ENCODE peak calls at places on chromosome 12, in nine cellular contexts. J is Karpas-422; I is tibial artery; C is H1; O is left ventricle myocardium inferior; D is CD4-positive, CD25-positive, alpha-beta regulatory T cell; Y is hepatocyte; X is kidney; Z is lower lobe of right lung. P is an unnamed sample. For H3K4me1 and H3K36me3, the result is how much of the 10 kb centered on the place peaks cover.

GRCh38 chr12:11827096-11827841 is 177.8 kb downstream of the ETV6 start:
- DNase-seq in J (no peak), I (no peak), C (no peak), O (no peak), D (no peak), Y (peak), X (no peak), Z (no peak), P (no peak)

GRCh38 chr12:33547084-33547483 is 107.5 kb upstream of the SYT10 start:
- DNase-seq in J (no peak), I (no peak), C (no peak), O (no peak), D (no peak), Y (no peak), X (no peak), Z (no peak), P (no peak)

GRCh38 chr12:100666588-100666987 is 93.1 kb downstream of the GAS2L3 start:
- DNase-seq in J (no peak), I (no peak), C (no peak), O (no peak), D (no peak), Y (no peak), X (no peak), Z (no peak), P (no peak)

GRCh38 chr12:105355752-105356151 is 25.3 kb downstream of the C12orf75 start:
- DNase-seq in J (no peak), I (no peak), C (no peak), O (no peak), D (no peak), Y (no peak), X (no peak), Z (no peak), P (no peak)

GRCh38 chr12:131290255-131290959 is 336.7 kb downstream of the ADGRD1 start:
- DNase-seq in J (no peak), I (no peak), C (no peak), O (no peak), D (no peak), Y (no peak), X (peak), Z (no peak), P (no peak)

GRCh38 chr12:132827763-132828703 is 636 bp downstream of the GOLGA3 start:
- DNase-seq in J (peak), I (peak), C (no peak), O (no peak), D (no peak), Y (peak), X (peak), Z (peak), P (no peak)

GRCh38 chr12:90959538-90960139 is 4.7 kb upstream of the CCER1 start:
- DNase-seq in J (peak), I (no peak), C (no peak), O (no peak), D (peak), Y (peak), X (no peak), Z (no peak), P (no peak)

GRCh38 chr12:113899844-113900471 is 66.2 kb downstream of the RBM19 start:
- DNase-seq in J (no peak), I (no peak), C (no peak), O (no peak), D (no peak), Y (no peak), X (no peak), Z (no peak), P (no peak)

GRCh38 chr12:80754259-80754658 is 37.5 kb downstream of the MYF5 start:
- DNase-seq in J (no peak), I (no peak), C (no peak), O (no peak), D (no peak), Y (no peak), X (no peak), Z (no peak), P (no peak)

GRCh38 chr12:88228720-88229119 is 86.6 kb downstream of the TMTC3 start:
- DNase-seq in J (peak), I (no peak), C (no peak), O (no peak), D (no peak), Y (no peak), X (no peak), Z (no peak), P (no peak)

GRCh38 chr12:10919809-10920208 is 9.2 kb upstream of the PRH2 start:
- DNase-seq in J (no peak), I (no peak), C (no peak), O (no peak), D (no peak), Y (no peak), X (no peak), Z (no peak), P (no peak)

DNA sequence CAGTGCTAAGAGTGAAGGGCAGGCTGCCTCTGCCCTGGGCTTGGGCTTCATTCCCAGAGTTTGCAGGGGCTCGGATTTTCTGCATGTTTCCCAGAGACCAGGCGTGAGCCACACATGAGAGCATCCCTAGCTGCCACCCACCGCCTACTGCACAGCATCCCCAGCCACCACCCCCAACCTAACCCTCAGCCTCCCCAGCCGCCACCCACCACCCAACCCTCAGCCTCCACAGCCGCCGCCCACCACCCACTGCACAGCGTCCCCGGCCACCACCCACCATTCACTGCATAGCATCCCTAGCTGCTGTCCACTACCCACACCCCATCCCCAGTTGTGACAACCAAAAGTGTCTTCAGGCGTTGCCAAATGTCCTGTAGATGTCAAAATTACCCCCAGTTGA is 22.6 kb downstream of the FGF6 start:
- DNase-seq in J (no peak), I (no peak), C (no peak), O (no peak), D (no peak), Y (no peak), X (no peak), Z (no peak), P (no peak)
- H3K27ac ChIP-seq in J (no peak), I (no peak), C (no peak), O (no peak), D (no peak), Y (no peak), X (no peak), Z (no peak), P (no peak)

GRCh38 chr12:50151047-50151687 is 16.0 kb downstream of the CERS5 start:
- DNase-seq in J (no peak), I (no peak), C (no peak), O (no peak), D (no peak), Y (no peak), X (no peak), Z (no peak), P (no peak)

GRCh38 chr12:50149311-50149710 is 17.9 kb downstream of the CERS5 start:
- DNase-seq in J (no peak), I (no peak), C (no peak), O (no peak), D (no peak), Y (no peak), X (no peak), Z (no peak), P (no peak)

GRCh38 chr12:50142993-50143392 is 24.2 kb downstream of the CERS5 start:
- DNase-seq in J (no peak), I (no peak), C (no peak), O (no peak), D (no peak), Y (peak), X (no peak), Z (no peak), P (no peak)

GRCh38 chr12:50147281-50147680 is 19.9 kb downstream of the CERS5 start:
- DNase-seq in J (no peak), I (no peak), C (no peak), O (no peak), D (no peak), Y (no peak), X (no peak), Z (no peak), P (no peak)

GRCh38 chr12:50145439-50145838 is 21.7 kb downstream of the CERS5 start:
- DNase-seq in J (no peak), I (no peak), C (no peak), O (no peak), D (no peak), Y (no peak), X (no peak), Z (no peak), P (no peak)
- H3K4me1 ChIP-seq in J (under half), I (under half), C (under half), O (under half), D (under half), Y (under half), X (under half), Z (under half), P (under half)

GRCh38 chr12:122129131-122129530 is 44.9 kb downstream of the IL31 start:
- DNase-seq in J (no peak), I (no peak), C (no peak), O (no peak), D (no peak), Y (peak), X (no peak), Z (no peak), P (no peak)

GRCh38 chr12:122137229-122137628 is 36.8 kb downstream of the IL31 start:
- DNase-seq in J (peak), I (no peak), C (no peak), O (no peak), D (no peak), Y (no peak), X (no peak), Z (no peak), P (no peak)

GRCh38 chr12:122130150-122130549 is 43.9 kb downstream of the IL31 start:
- DNase-seq in J (no peak), I (no peak), C (no peak), O (no peak), D (no peak), Y (no peak), X (peak), Z (no peak), P (no peak)

GRCh38 chr12:122135437-122136031 is 38.5 kb downstream of the IL31 start:
- DNase-seq in J (no peak), I (no peak), C (no peak), O (no peak), D (no peak), Y (peak), X (peak), Z (no peak), P (no peak)

DNA sequence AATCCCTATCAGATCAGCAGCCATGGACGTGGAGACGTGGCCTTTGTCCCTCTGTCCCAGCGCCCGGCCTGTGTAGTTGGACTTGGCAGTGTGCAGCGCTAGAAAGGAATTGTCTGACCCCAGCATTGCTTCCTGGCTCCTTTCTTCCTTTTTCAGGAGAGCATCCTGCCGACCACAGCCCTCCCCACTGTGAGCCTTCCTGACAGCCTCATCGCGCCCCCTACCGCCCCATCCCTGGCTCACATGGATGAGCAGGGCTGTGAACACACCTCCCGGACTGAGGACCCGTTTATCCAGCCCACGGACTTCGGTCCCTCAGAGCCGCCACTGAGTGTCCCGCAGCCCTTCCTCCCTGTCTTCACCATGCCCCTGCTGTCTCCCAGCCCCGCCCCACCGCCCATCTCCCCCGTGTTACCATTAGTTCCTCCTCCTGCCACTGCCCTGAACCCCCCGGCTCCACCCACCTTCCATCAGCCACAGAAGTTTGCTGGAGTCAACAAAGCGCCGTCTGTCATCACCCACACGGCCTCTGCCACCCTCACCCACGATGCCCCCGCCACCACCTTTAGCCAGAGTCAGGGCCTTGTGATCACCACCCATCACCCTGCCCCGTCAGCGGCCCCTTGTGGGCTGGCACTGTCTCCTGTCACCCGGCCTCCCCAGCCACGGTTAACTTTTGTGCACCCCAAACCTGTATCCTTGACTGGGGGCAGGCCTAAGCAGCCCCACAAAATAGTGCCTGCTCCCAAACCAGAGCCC is 40.6 kb downstream of the IL31 start:
- DNase-seq in J (no peak), I (no peak), C (no peak), O (no peak), D (no peak), Y (no peak), X (no peak), Z (no peak), P (no peak)
- H3K36me3 ChIP-seq in J (under half), I (half or more), C (under half), O (half or more), D (half or more), Y (under half), X (under half), Z (half or more), P (under half)

GRCh38 chr12:109087250-109087649 is 6.0 kb downstream of the ALKBH2 start:
- DNase-seq in J (no peak), I (no peak), C (no peak), O (no peak), D (no peak), Y (no peak), X (peak), Z (no peak), P (no peak)
- H3K27ac ChIP-seq in J (no peak), I (no peak), C (no peak), O (peak), D (no peak), Y (no peak), X (no peak), Z (no peak), P (no peak)

GRCh38 chr12:31316964-31317363 is 9.0 kb downstream of the SINHCAF start:
- DNase-seq in J (no peak), I (no peak), C (no peak), O (no peak), D (no peak), Y (no peak), X (no peak), Z (no peak), P (no peak)

GRCh38 chr12:31315779-31316465 is 10.0 kb downstream of the SINHCAF start:
- DNase-seq in J (no peak), I (no peak), C (no peak), O (no peak), D (no peak), Y (no peak), X (no peak), Z (no peak), P (no peak)

GRCh38 chr12:31315089-31315725 is 10.7 kb downstream of the SINHCAF start:
- DNase-seq in J (no peak), I (no peak), C (no peak), O (no peak), D (no peak), Y (no peak), X (no peak), Z (no peak), P (no peak)

GRCh38 chr12:31318870-31319269 is 7.1 kb downstream of the SINHCAF start:
- DNase-seq in J (no peak), I (no peak), C (no peak), O (no peak), D (no peak), Y (no peak), X (no peak), Z (no peak), P (no peak)

DNA sequence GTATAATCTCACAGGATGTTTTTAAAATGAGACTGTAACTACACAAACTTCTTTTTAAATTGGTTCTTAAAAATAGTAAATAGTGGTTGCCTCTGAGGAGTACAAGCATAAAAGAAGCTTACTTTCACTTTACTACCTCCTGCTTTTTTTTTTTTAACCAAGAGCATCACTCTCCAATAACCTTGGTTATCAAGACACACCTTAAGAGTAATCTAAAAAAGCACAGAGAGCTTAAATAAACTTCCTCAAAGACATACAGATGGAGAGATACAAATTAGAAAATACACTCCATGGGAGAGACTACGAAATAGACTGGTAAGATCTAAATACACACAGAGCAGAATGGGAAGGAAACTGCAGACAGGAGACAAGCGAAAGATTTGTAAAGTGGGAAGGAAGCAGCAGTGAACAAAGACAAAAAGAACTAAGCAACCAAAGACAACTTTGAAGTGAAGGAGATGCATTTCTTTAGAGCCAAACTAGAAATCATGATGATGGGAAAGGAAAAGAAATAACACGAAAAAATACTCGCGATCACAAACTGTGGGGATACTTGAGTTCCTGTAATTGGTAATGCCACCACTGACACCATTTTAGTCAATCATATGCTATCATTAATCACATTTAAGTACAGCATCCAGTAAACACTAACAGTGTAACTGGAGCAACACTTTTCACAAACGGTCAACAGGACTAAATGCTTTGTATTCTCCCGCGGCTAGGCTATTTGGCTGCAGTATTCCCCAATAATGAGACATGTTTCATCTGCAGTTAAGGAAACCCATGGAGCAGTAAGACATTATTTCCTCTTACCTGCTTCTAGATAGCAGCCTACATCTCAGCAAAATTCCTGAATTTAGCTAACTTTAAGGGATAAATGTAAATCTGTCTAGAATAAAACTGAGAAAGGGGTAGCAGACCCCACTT is 8.2 kb downstream of the SINHCAF start:
- DNase-seq in J (no peak), I (no peak), C (no peak), O (no peak), D (peak), Y (no peak), X (no peak), Z (no peak), P (no peak)
- H3K4me1 ChIP-seq in J (half or more), I (under half), C (under half), O (under half), D (under half), Y (half or more), X (under half), Z (half or more), P (under half)

GRCh38 chr12:46360370-46360769 is 12.2 kb downstream of the SLC38A2 start:
- DNase-seq in J (no peak), I (no peak), C (no peak), O (no peak), D (no peak), Y (no peak), X (no peak), Z (no peak), P (no peak)

GRCh38 chr12:46360908-46361666 is 11.5 kb downstream of the SLC38A2 start:
- DNase-seq in J (no peak), I (no peak), C (no peak), O (no peak), D (no peak), Y (no peak), X (no peak), Z (no peak), P (no peak)

GRCh38 chr12:46358325-46358700 is 14.3 kb downstream of the SLC38A2 start:
- DNase-seq in J (no peak), I (no peak), C (no peak), O (no peak), D (no peak), Y (no peak), X (no peak), Z (no peak), P (no peak)

GRCh38 chr12:46358791-46359666 is 13.5 kb downstream of the SLC38A2 start:
- DNase-seq in J (no peak), I (no peak), C (no peak), O (no peak), D (no peak), Y (no peak), X (no peak), Z (no peak), P (no peak)

GRCh38 chr12:46359667-46360280 is 12.8 kb downstream of the SLC38A2 start:
- DNase-seq in J (no peak), I (no peak), C (no peak), O (no peak), D (no peak), Y (no peak), X (no peak), Z (no peak), P (no peak)
- H3K36me3 ChIP-seq in J (half or more), I (half or more), C (under half), O (half or more), D (half or more), Y (under half), X (under half), Z (half or more), P (under half)

GRCh38 chr12:6326316-6326959 is 15.4 kb downstream of the TNFRSF1A start:
- DNase-seq in J (peak), I (no peak), C (no peak), O (peak), D (no peak), Y (peak), X (no peak), Z (no peak), P (no peak)
- H3K27ac ChIP-seq in J (no peak), I (peak), C (no peak), O (peak), D (peak), Y (no peak), X (no peak), Z (peak), P (no peak)